ENCODE peak calls at places on chromosomes 12 and 14, in six cellular contexts. L is NCI-H82; K is small intestine; G is stimulated activated CD4-positive, alpha-beta T cell treated with anti-CD3 and anti-CD28 coated beads, TNF-alpha, amount 100 ng/mL, for 24 hours; S is amniotic stem cell; W is breast epithelium. B is an unnamed sample.
A peak's percentile ranks its signal among the peaks of the same experiment; 100 is the strongest.

GRCh38 chr14:93245764-93246420 is 38.8 kb downstream of the UBR7 start:
- DNase-seq in S (no peak), W (no peak), G (no peak), K (peak; percentile 10), L (no peak), B (no peak)

GRCh38 chr14:77031680-77032482 is 3.4 kb upstream of the IRF2BPL start:
- DNase-seq in W (no peak), K (no peak), S (no peak), L (no peak), G (no peak), B (no peak)

GRCh38 chr12:67433393-67434175 is 164.4 kb downstream of the CAND1 start:
- DNase-seq in S (no peak), G (no peak), K (no peak), L (no peak), W (no peak), B (no peak)

GRCh38 chr12:124620606-124621295 is 53.3 kb upstream of the NCOR2 start:
- DNase-seq in K (no peak), G (no peak), L (peak; percentile 54), W (no peak), S (no peak), B (no peak)

GRCh38 chr12:53972152-53972702 is 699 bp upstream of the HOXC11 start:
- DNase-seq in W (no peak), L (no peak), S (no peak), K (no peak), G (no peak), B (no peak)

GRCh38 chr14:100438678-100439592 is 115.8 kb downstream of the SLC25A47 start:
- DNase-seq in K (peak; percentile 91), W (no peak), L (no peak), G (peak; percentile 53), S (peak; percentile 79), B (no peak)

GRCh38 chr14:44803239-44803905 is 158.4 kb downstream of the KLHL28 start:
- DNase-seq in K (peak; percentile 41), L (peak; percentile 68), S (peak; percentile 9), G (no peak), W (no peak), B (peak; percentile 16)

GRCh38 chr12:71661977-71662522 is 1.6 kb downstream of the ZFC3H1 start:
- DNase-seq in L (no peak), W (no peak), K (peak; percentile 45), G (no peak), S (peak; percentile 20), B (no peak)

GRCh38 chr12:118704517-118704916 is 276.8 kb upstream of the SRRM4 start:
- DNase-seq in L (peak; percentile 43), K (no peak), W (no peak), G (no peak), S (no peak), B (no peak)

GRCh38 chr12:93912086-93912733 is 235.0 kb downstream of the CRADD start:
- DNase-seq in G (no peak), W (no peak), L (no peak), K (peak; percentile 72), S (no peak), B (no peak)

GRCh38 chr12:126362964-126363363 is 1297.7 kb downstream of the AACS start:
- DNase-seq in K (no peak), L (no peak), W (no peak), S (no peak), G (no peak), B (no peak)

GRCh38 chr12:52947738-52948423 is 1.0 kb upstream of the KRT18 start:
- DNase-seq in G (no peak), W (no peak), L (no peak), K (no peak), S (no peak), B (no peak)

GRCh38 chr12:108839011-108839889 is 18.1 kb downstream of the SSH1 start:
- DNase-seq in G (no peak), L (no peak), W (peak; percentile 60), K (no peak), S (peak; percentile 24), B (no peak)

GRCh38 chr14:63343878-63344277 is 25.1 kb upstream of the GPHB5 start:
- DNase-seq in L (no peak), S (no peak), G (no peak), K (no peak), W (no peak), B (no peak)

GRCh38 chr12:50979369-50980052 is 27.2 kb downstream of the HIGD1C start:
- DNase-seq in W (no peak), L (no peak), G (peak; percentile 18), S (no peak), K (no peak), B (no peak)

GRCh38 chr12:24595652-24596235 is 353.2 kb downstream of the BCAT1 start:
- DNase-seq in S (no peak), W (no peak), L (peak; percentile 59), G (no peak), K (no peak), B (no peak)

GRCh38 chr12:5784626-5785130 is 160.4 kb downstream of the ANO2 start:
- DNase-seq in G (no peak), K (no peak), L (no peak), W (no peak), S (no peak), B (no peak)

GRCh38 chr12:110198386-110198785 is 74.2 kb downstream of the IFT81 start:
- DNase-seq in W (no peak), S (no peak), G (no peak), K (no peak), L (no peak), B (no peak)

GRCh38 chr12:64392221-64392620 is 1.7 kb upstream of the C12orf56 start:
- DNase-seq in G (no peak), S (no peak), W (no peak), K (peak; percentile 26), L (peak; percentile 58), B (no peak)

GRCh38 chr12:82694970-82695369 is 8.3 kb downstream of the TMTC2 start:
- DNase-seq in G (no peak), S (no peak), W (no peak), K (no peak), L (no peak), B (no peak)